ENCODE peak calls at places on chromosome 10, in four cellular contexts. Z is Ammon's horn; L is foreskin fibroblast; J is stimulated activated CD4-positive, alpha-beta T cell treated with anti-CD3 and anti-CD28 coated beads, TNF-alpha, amount 100 ng/mL, for 1 hour. R is an unnamed sample.
A peak's percentile ranks its signal among the peaks of the same experiment; 100 is the strongest.

GRCh38 chr10:48414778-48415177 is 108.3 kb downstream of the MAPK8 start:
- DNase-seq in J (no peak), L (peak; percentile 62), Z (no peak), R (no peak)

GRCh38 chr10:125812128-125812527 is 10.9 kb downstream of the UROS start:
- DNase-seq in Z (no peak), L (peak; percentile 19), J (no peak), R (no peak)

GRCh38 chr10:131788386-131788785 is 112.4 kb upstream of the PPP2R2D start:
- DNase-seq in J (no peak), Z (no peak), L (no peak), R (no peak)

GRCh38 chr10:36538945-36539586 is 586.3 kb upstream of the ANKRD30A start:
- DNase-seq in L (peak; percentile 76), Z (no peak), J (no peak), R (peak; percentile 7)

GRCh38 chr10:70666960-70667798 is 5.1 kb upstream of the ADAMTS14 start:
- DNase-seq in Z (no peak), L (no peak), J (no peak), R (no peak)

GRCh38 chr10:35563266-35563891 is 41.8 kb upstream of the GJD4 start:
- DNase-seq in L (peak; percentile 78), Z (peak; percentile 85), J (no peak), R (peak; percentile 73)

GRCh38 chr10:102119417-102120141 is 589 bp downstream of the LDB1 start:
- DNase-seq in J (no peak), L (peak; percentile 83), Z (peak; percentile 63), R (peak; percentile 91)

GRCh38 chr10:33252794-33253203 is 81.7 kb downstream of the NRP1 start:
- DNase-seq in J (no peak), Z (no peak), L (peak; percentile 65), R (peak; percentile 36)

GRCh38 chr10:124180947-124181549 is 87.7 kb upstream of the CHST15 start:
- DNase-seq in J (no peak), L (peak; percentile 25), Z (no peak), R (no peak)

GRCh38 chr10:120606051-120606764 is 149.2 kb downstream of the PLPP4 start:
- DNase-seq in L (no peak), J (no peak), Z (no peak), R (no peak)

GRCh38 chr10:72694476-72695369 is 2.8 kb downstream of the MCU start:
- DNase-seq in Z (peak; percentile 56), J (no peak), L (peak; percentile 73), R (no peak)